ENCODE peak calls at places on chromosome 10, in six cellular contexts. One of them, this sample, is unnamed.

GRCh38 chr10:121830101-121830500 is 97.7 kb downstream of the ATE1 start:
- DNase-seq in neuronal stem cell: no peak
- DNase-seq in H9: no peak
- DNase-seq in IMR-90: no peak
- DNase-seq in H1: no peak
- DNase-seq in mesenchymal stem cell: no peak
- DNase-seq in this sample: no peak

GRCh38 chr10:128035557-128035973 is 90.7 kb downstream of the MKI67 start:
- DNase-seq in neuronal stem cell: peak; percentile 41
- DNase-seq in H9: peak; percentile 82
- DNase-seq in IMR-90: no peak
- DNase-seq in H1: peak; percentile 95
- DNase-seq in mesenchymal stem cell: peak; percentile 17
- DNase-seq in this sample: peak; percentile 57

GRCh38 chr10:12541446-12542067 is 192.2 kb downstream of the CAMK1D start:
- DNase-seq in neuronal stem cell: no peak
- DNase-seq in H9: no peak
- DNase-seq in IMR-90: no peak
- DNase-seq in H1: peak; percentile 31
- DNase-seq in mesenchymal stem cell: no peak
- DNase-seq in this sample: no peak

GRCh38 chr10:115827180-115827579 is 445.8 kb downstream of the GFRA1 start:
- DNase-seq in neuronal stem cell: no peak
- DNase-seq in H9: no peak
- DNase-seq in IMR-90: peak; percentile 73
- DNase-seq in H1: no peak
- DNase-seq in mesenchymal stem cell: peak; percentile 62
- DNase-seq in this sample: no peak

GRCh38 chr10:124262249-124262865 is 156.4 kb downstream of the OAT start:
- DNase-seq in neuronal stem cell: no peak
- DNase-seq in H9: no peak
- DNase-seq in IMR-90: no peak
- DNase-seq in H1: no peak
- DNase-seq in mesenchymal stem cell: no peak
- DNase-seq in this sample: no peak

GRCh38 chr10:48564466-48565150 is 40.3 kb downstream of the ARHGAP22 start:
- DNase-seq in neuronal stem cell: no peak
- DNase-seq in H9: peak; percentile 8
- DNase-seq in IMR-90: no peak
- DNase-seq in H1: no peak
- DNase-seq in mesenchymal stem cell: no peak
- DNase-seq in this sample: no peak

GRCh38 chr10:64708920-64709681 is 1187.9 kb downstream of the REEP3 start:
- DNase-seq in neuronal stem cell: no peak
- DNase-seq in H9: no peak
- DNase-seq in IMR-90: no peak
- DNase-seq in H1: no peak
- DNase-seq in mesenchymal stem cell: no peak
- DNase-seq in this sample: no peak

GRCh38 chr10:60645928-60646433 is 132.3 kb upstream of the CDK1 start:
- DNase-seq in neuronal stem cell: no peak
- DNase-seq in H9: no peak
- DNase-seq in IMR-90: no peak
- DNase-seq in H1: no peak
- DNase-seq in mesenchymal stem cell: no peak
- DNase-seq in this sample: peak; percentile 59

GRCh38 chr10:49255883-49256282 is 43.1 kb upstream of the C10orf71 start:
- DNase-seq in neuronal stem cell: no peak
- DNase-seq in H9: no peak
- DNase-seq in IMR-90: no peak
- DNase-seq in H1: no peak
- DNase-seq in mesenchymal stem cell: no peak
- DNase-seq in this sample: no peak

GRCh38 chr10:13503745-13504463 is 24.9 kb downstream of the BEND7 start:
- DNase-seq in neuronal stem cell: no peak
- DNase-seq in H9: no peak
- DNase-seq in IMR-90: peak; percentile 91
- DNase-seq in H1: no peak
- DNase-seq in mesenchymal stem cell: peak; percentile 62
- DNase-seq in this sample: no peak

GRCh38 chr10:76543655-76544054 is 1094.0 kb downstream of the KCNMA1 start:
- DNase-seq in neuronal stem cell: no peak
- DNase-seq in H9: no peak
- DNase-seq in IMR-90: peak; percentile 30
- DNase-seq in H1: no peak
- DNase-seq in mesenchymal stem cell: no peak
- DNase-seq in this sample: no peak

GRCh38 chr10:131926743-131927595 is 26.2 kb downstream of the PPP2R2D start:
- DNase-seq in neuronal stem cell: no peak
- DNase-seq in H9: no peak
- DNase-seq in IMR-90: no peak
- DNase-seq in H1: no peak
- DNase-seq in mesenchymal stem cell: no peak
- DNase-seq in this sample: no peak
- H3K23ac ChIP-seq in neuronal stem cell: no peak overlapping the region
- H3K23ac ChIP-seq in H9: no peak overlapping the region
- H3K23ac ChIP-seq in IMR-90: no peak overlapping the region
- H3K23ac ChIP-seq in H1: no peak overlapping the region
- H3K23ac ChIP-seq in mesenchymal stem cell: no peak overlapping the region
- H3K23ac ChIP-seq in this sample: no peak overlapping the region

GRCh38 chr10:59047180-59047579 is 129.3 kb upstream of the PHYHIPL start:
- DNase-seq in neuronal stem cell: no peak
- DNase-seq in H9: no peak
- DNase-seq in IMR-90: no peak
- DNase-seq in H1: no peak
- DNase-seq in mesenchymal stem cell: no peak
- DNase-seq in this sample: no peak
- H3K23ac ChIP-seq in neuronal stem cell: no peak overlapping the region
- H3K23ac ChIP-seq in H9: no peak overlapping the region
- H3K23ac ChIP-seq in IMR-90: no peak overlapping the region
- H3K23ac ChIP-seq in H1: no peak overlapping the region
- H3K23ac ChIP-seq in mesenchymal stem cell: no peak overlapping the region
- H3K23ac ChIP-seq in this sample: no peak overlapping the region

DNA sequence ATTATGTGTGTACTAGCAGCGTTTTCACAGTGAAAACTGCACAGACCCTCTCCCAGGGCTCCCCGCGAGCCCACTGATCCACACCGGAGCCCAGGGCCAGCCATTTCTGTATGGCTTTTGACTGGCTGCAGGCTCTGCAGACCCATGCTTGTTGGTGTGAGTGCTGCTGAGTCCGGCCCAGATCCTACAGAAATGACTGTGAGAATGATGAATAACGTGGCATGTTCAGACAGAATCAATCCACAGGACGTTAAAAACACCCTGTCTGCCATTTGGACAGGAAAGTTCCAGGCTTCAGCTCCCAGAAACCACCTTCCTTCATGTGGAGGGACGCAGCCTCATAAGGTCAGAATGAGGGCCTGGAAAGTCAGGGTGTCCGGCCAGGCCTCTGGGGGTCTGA is 428.7 kb upstream of the ADARB2 start:
- DNase-seq in neuronal stem cell: no peak
- DNase-seq in H9: no peak
- DNase-seq in IMR-90: no peak
- DNase-seq in H1: no peak
- DNase-seq in mesenchymal stem cell: no peak
- DNase-seq in this sample: no peak
- H3K23ac ChIP-seq in neuronal stem cell: no peak overlapping the region
- H3K23ac ChIP-seq in H9: no peak overlapping the region
- H3K23ac ChIP-seq in IMR-90: no peak overlapping the region
- H3K23ac ChIP-seq in H1: no peak overlapping the region
- H3K23ac ChIP-seq in mesenchymal stem cell: no peak overlapping the region
- H3K23ac ChIP-seq in this sample: no peak overlapping the region

DNA sequence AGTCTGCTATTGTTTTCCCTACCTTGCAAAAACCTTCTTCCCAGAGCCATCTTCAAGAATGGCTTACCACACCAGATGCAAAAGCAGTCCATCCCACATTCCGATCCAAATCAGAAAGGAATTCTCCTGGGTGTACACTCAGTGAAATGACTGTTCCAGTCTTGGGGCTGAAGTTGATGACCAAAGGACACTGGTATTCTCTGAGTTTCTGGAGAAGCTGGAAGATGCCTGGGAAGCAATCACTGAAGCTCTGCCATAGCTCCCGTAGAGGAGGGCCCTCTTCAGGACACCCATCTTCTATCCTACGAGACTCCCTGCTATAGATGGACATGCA is 155.7 kb downstream of the LCOR start:
- DNase-seq in neuronal stem cell: no peak
- DNase-seq in H9: no peak
- DNase-seq in IMR-90: peak; percentile 59
- DNase-seq in H1: no peak
- DNase-seq in mesenchymal stem cell: no peak
- DNase-seq in this sample: no peak
- H3K23ac ChIP-seq in neuronal stem cell: no peak overlapping the region
- H3K23ac ChIP-seq in H9: no peak overlapping the region
- H3K23ac ChIP-seq in IMR-90: peak overlapping the region; percentile 18
- H3K23ac ChIP-seq in H1: no peak overlapping the region
- H3K23ac ChIP-seq in mesenchymal stem cell: no peak overlapping the region
- H3K23ac ChIP-seq in this sample: no peak overlapping the region

GRCh38 chr10:113052076-113052830 is 102.2 kb downstream of the TCF7L2 start:
- DNase-seq in neuronal stem cell: no peak
- DNase-seq in H9: no peak
- DNase-seq in IMR-90: no peak
- DNase-seq in H1: no peak
- DNase-seq in mesenchymal stem cell: no peak
- DNase-seq in this sample: peak; percentile 71
- H3K23ac ChIP-seq in neuronal stem cell: no peak overlapping the region
- H3K23ac ChIP-seq in H9: no peak overlapping the region
- H3K23ac ChIP-seq in IMR-90: peak overlapping the region; percentile 41
- H3K23ac ChIP-seq in H1: no peak overlapping the region
- H3K23ac ChIP-seq in mesenchymal stem cell: no peak overlapping the region
- H3K23ac ChIP-seq in this sample: no peak overlapping the region

GRCh38 chr10:106917452-106918055 is 247.0 kb downstream of the SORCS1 start:
- DNase-seq in neuronal stem cell: no peak
- DNase-seq in H9: no peak
- DNase-seq in IMR-90: no peak
- DNase-seq in H1: no peak
- DNase-seq in mesenchymal stem cell: no peak
- DNase-seq in this sample: no peak

GRCh38 chr10:106908225-106908624 is 256.3 kb downstream of the SORCS1 start:
- DNase-seq in neuronal stem cell: no peak
- DNase-seq in H9: no peak
- DNase-seq in IMR-90: no peak
- DNase-seq in H1: no peak
- DNase-seq in mesenchymal stem cell: no peak
- DNase-seq in this sample: no peak

GRCh38 chr10:106910666-106911065 is 253.8 kb downstream of the SORCS1 start:
- DNase-seq in neuronal stem cell: no peak
- DNase-seq in H9: no peak
- DNase-seq in IMR-90: no peak
- DNase-seq in H1: no peak
- DNase-seq in mesenchymal stem cell: no peak
- DNase-seq in this sample: no peak

GRCh38 chr10:106913294-106913693 is 251.2 kb downstream of the SORCS1 start:
- DNase-seq in neuronal stem cell: no peak
- DNase-seq in H9: no peak
- DNase-seq in IMR-90: no peak
- DNase-seq in H1: no peak
- DNase-seq in mesenchymal stem cell: no peak
- DNase-seq in this sample: no peak
- H3K23ac ChIP-seq in neuronal stem cell: no peak overlapping the region
- H3K23ac ChIP-seq in H9: no peak overlapping the region
- H3K23ac ChIP-seq in IMR-90: no peak overlapping the region
- H3K23ac ChIP-seq in H1: no peak overlapping the region
- H3K23ac ChIP-seq in mesenchymal stem cell: no peak overlapping the region
- H3K23ac ChIP-seq in this sample: no peak overlapping the region